ENCODE peak calls at places on chromosome 2, in four cellular contexts. S, F, K and V are unnamed samples.

GRCh38 chr2:20217041-20217970 is 7.6 kb downstream of the SDC1 start:
- DNase-seq in S (peak), F (no peak), K (peak), V (no peak)

GRCh38 chr2:162153608-162154224 is 1.7 kb upstream of the GCG start:
- DNase-seq in K (peak), F (peak), S (no peak), V (no peak)

GRCh38 chr2:231306791-231307440 is 88.6 kb upstream of the B3GNT7 start:
- DNase-seq in S (no peak), F (no peak), K (peak), V (no peak)

GRCh38 chr2:17558053-17558452 is 17.6 kb downstream of the VSNL1 start:
- DNase-seq in F (no peak), K (no peak), S (no peak), V (no peak)

GRCh38 chr2:109644571-109645275 is 30.6 kb downstream of the SOWAHC start:
- DNase-seq in F (peak), K (no peak), S (no peak), V (no peak)

GRCh38 chr2:132715986-132716385 is 46.0 kb upstream of the LYPD1 start:
- DNase-seq in F (no peak), K (no peak), S (no peak), V (no peak)

GRCh38 chr2:241636182-241636982 is 576 bp downstream of the THAP4 start:
- DNase-seq in K (peak), F (peak), S (peak), V (no peak)

GRCh38 chr2:240800241-240800640 is 19.8 kb downstream of the KIF1A start:
- DNase-seq in F (no peak), S (peak), K (no peak), V (peak)

GRCh38 chr2:45814951-45815621 is 163.6 kb downstream of the PRKCE start:
- DNase-seq in F (no peak), S (no peak), K (no peak), V (no peak)

GRCh38 chr2:172046080-172046678 is 39.1 kb upstream of the DLX1 start:
- DNase-seq in K (no peak), S (no peak), F (no peak), V (no peak)

GRCh38 chr2:98541489-98541888 is 66.8 kb downstream of the COA5 start:
- DNase-seq in F (no peak), S (no peak), K (no peak), V (no peak)

GRCh38 chr2:203376173-203376572 is 48.0 kb downstream of the ABI2 start:
- DNase-seq in S (no peak), F (no peak), K (no peak), V (no peak)
- TF ChIP-seq CTCF in S (no peak), F (no peak), K (no peak), V (no peak)

DNA sequence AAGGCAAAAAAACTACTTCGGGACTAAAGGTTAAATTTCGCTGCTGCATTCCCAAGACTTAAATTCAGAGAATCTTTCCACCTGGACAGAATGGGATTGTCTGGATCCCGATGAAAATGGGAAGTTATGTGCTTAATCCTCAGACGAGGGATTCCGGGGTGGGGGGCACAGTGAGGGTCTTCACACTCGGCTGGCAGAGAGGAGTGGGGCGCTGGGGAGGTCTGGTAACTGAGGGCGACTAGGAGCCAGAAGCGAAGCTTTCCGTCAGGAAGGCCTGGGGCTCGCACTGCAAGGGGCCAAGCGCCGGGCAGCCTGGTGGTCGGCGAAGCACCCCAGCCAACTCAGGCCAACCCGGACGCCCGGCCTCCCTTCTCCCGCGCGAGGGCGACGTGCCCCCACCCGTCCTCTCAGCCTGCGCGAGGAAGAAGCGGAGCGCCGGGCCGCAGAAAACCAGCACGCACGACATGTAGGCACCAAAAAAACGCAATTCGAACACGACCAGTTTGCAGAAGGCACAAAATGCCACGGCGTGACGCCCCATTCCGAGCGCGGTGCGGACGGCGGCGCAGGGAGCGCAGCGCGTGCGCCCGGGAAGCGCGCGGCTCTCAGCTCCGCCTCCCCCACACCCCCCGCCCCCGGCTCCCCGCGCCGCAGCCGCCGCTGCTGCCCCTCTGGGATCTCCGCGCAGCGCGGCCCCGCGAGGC is 188.1 kb downstream of the ZEB2 start:
- DNase-seq in K (peak), S (no peak), F (no peak), V (peak)
- TF ChIP-seq CTCF in K (peak), S (peak), F (peak), V (no peak)

GRCh38 chr2:70643715-70644114 is 90.1 kb upstream of the TGFA start:
- DNase-seq in K (no peak), F (no peak), S (no peak), V (no peak)
- TF ChIP-seq CTCF in K (no peak), F (peak), S (no peak), V (peak)

DNA sequence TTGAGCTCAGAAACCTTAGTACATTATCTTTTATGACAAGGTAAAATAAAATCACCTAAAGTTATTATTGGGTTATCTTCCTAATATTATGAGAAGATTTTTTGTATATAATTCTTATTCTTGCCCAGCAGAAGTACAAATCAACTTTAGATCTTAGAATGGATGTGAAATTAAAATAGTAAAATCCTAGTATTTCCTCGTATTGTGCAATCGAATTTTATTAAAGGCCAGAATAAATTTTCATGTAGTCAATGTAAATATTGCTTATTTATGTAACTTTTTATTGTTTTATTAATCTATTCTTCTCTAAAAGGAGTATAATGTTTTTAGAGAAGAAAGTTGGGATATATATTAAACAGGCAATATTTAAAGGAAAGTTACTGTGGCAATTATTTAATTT is 12.7 kb downstream of the MARS2 start:
- DNase-seq in S (no peak), F (no peak), K (no peak), V (no peak)
- TF ChIP-seq CTCF in S (no peak), F (no peak), K (no peak), V (no peak)

GRCh38 chr2:100247256-100248043 is 74.9 kb downstream of the LONRF2 start:
- DNase-seq in K (no peak), S (no peak), F (no peak), V (no peak)

GRCh38 chr2:100248044-100248330 is 74.3 kb downstream of the LONRF2 start:
- DNase-seq in F (no peak), S (no peak), K (peak), V (no peak)

GRCh38 chr2:100245681-100246080 is 76.6 kb downstream of the LONRF2 start:
- DNase-seq in K (peak), S (no peak), F (no peak), V (peak)

GRCh38 chr2:100244881-100245605 is 77.3 kb downstream of the LONRF2 start:
- DNase-seq in K (peak), F (peak), S (no peak), V (no peak)

DNA sequence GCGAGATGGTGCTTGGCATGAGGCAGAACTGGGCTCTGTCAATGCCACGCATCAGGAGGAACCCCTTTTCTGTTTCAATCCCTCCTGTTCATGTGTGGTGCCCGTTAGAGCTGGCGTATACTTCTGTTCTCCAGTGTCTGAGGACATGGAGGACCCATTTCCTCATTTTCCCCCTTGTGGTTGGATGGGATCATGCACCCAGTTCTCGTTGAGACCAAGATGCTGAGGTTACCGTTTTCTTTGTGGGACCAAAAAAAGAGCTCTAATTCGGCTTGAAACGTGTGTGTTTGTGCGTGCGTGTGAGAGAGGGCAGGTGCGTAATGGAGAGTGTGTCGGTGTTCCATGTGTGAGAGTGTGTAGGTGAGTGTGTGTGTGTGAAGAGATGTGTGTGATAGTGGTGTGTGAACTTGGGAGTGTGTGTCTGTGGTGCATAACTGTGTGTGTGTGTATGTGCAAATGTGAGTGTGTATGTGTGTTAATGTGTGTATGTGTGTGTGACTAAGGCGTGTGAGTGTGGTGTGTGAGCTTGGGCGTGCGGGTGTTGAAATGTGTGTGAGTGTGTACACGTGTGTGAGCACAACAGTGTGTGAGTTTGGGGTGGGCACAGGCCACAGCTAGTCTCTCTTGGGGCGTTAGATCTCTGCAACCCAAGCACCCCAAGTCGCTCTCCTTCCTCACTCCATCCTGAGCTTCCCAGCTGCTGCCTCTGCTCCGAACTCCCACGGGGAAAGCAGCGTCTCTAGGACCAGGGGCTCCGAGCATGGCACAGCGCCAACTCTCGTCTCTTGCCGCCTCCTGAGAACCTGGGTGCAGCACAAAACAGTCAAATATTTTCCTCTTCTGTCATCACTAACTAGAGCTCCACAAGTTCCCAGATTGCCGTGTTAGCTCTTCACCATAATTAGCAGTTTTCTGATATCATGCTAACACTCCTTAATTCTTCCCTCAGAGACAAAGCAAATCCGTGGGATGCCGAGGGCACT is 75.8 kb downstream of the LONRF2 start:
- DNase-seq in S (no peak), F (peak), K (peak), V (peak)
- TF ChIP-seq CTCF in S (peak), F (peak), K (peak), V (peak)

GRCh38 chr2:210964141-210964764 is 407.9 kb downstream of the CPS1 start:
- DNase-seq in S (no peak), F (no peak), K (no peak), V (no peak)
- TF ChIP-seq CTCF in S (no peak), F (no peak), K (no peak), V (no peak)

GRCh38 chr2:28565033-28565432 is 69.2 kb downstream of the PLB1 start:
- DNase-seq in S (no peak), F (no peak), K (no peak), V (no peak)

GRCh38 chr2:28568533-28568932 is 72.7 kb downstream of the PLB1 start:
- DNase-seq in S (no peak), F (peak), K (no peak), V (no peak)

GRCh38 chr2:28566441-28567075 is 70.7 kb downstream of the PLB1 start:
- DNase-seq in F (peak), S (peak), K (peak), V (peak)

GRCh38 chr2:28565720-28566295 is 69.9 kb downstream of the PLB1 start:
- DNase-seq in K (no peak), S (no peak), F (no peak), V (no peak)

GRCh38 chr2:28567076-28567471 is 71.2 kb downstream of the PLB1 start:
- DNase-seq in K (no peak), S (no peak), F (peak), V (no peak)
- TF ChIP-seq CTCF in K (peak), S (no peak), F (no peak), V (peak)

DNA sequence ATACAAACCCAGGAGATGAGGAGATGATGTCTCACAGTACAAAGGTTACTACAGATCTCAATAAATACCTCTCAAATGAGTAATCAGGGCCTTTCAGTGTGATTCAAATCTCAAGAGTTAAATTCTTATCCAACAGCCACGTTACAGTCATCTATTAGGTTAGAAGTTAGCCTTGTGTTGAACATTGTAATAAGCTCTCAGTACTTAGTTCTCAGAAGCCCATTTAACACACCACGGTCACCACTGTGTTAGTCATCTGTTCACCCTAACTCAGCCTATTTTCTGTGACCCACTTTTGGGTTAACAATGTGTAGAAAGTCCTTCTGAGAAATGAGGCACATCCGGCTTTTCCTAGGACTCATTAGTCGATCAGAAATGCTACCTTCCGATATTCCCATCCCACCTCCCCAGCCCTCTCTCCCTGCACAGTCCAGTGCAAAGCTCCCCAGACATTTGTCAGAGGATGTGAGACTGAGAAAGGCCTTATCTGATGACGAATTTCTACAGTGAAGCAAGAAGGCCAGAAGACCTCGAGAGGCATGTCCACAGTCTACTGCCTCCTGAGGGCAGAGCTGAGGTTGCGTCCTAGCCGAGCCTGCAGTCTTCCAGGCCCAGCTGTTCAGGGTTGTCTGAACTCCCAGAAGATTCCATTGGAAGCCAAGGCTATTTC is 92.5 kb downstream of the ACTR2 start:
- DNase-seq in F (peak), K (peak), S (no peak), V (no peak)
- TF ChIP-seq CTCF in F (peak), K (peak), S (no peak), V (peak)

DNA sequence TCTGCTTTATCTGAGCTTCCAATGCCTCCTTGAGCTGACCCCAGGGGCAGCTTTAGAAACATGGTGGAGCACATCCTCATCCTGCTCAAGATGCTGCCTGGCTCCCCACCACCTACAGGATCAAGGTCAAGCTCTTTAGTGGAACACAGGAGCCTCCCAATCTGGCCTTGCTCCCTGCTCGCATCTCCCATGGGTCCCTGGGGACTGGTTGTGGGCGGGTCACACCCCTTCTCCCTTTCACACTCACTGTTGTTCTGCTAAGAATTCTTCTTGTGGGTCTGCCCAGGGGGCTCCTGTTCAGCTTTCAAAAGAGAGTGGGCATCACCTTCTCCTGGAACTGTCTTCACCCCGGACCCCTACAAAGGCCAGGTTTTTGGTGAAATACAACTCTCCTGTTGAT is 8.4 kb upstream of the NT5DC4 start:
- DNase-seq in S (no peak), K (peak), F (no peak), V (no peak)
- TF ChIP-seq CTCF in S (no peak), K (no peak), F (no peak), V (no peak)

DNA sequence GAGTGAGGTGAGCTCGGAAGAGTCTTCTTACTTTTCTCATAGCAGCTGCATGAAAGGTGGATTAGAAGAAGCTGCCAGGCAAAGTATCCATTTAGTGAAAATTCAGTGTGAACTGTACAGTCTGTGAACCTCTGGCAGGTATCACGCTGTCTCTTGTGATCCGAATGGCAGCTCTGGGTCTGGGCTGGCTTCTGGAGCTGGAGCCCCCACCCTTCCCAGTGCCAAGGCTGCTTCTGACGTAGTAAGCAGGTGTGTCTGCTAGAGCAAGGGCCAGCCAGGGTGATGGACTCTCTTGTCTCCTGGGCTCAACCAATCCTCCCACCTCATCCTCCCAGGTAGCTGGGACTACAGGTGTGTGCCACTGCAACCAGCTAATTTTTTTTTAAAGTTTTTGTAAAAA is 14.0 kb upstream of the NTSR2 start:
- DNase-seq in F (no peak), S (no peak), K (no peak), V (no peak)
- TF ChIP-seq CTCF in F (no peak), S (no peak), K (no peak), V (no peak)